ENCODE peak calls at places on chromosomes 2 and 18, in five cellular contexts. O, B, X, G and Q are unnamed samples.

GRCh38 chr2:134395779-134396178 is 141.9 kb downstream of the MGAT5 start:
- DNase-seq in O (no peak), B (no peak), X (no peak), G (no peak), Q (no peak)

GRCh38 chr2:233329489-233330135 is 22.0 kb downstream of the SAG start:
- DNase-seq in O (no peak), B (no peak), X (no peak), G (no peak), Q (no peak)

GRCh38 chr2:99804969-99805368 is 315.2 kb upstream of the REV1 start:
- DNase-seq in O (peak), B (no peak), X (no peak), G (no peak), Q (no peak)

GRCh38 chr2:153386481-153386891 is 92.1 kb downstream of the RPRM start:
- DNase-seq in O (no peak), B (no peak), X (no peak), G (no peak), Q (no peak)

GRCh38 chr2:124316875-124317605 is 292.0 kb downstream of the CNTNAP5 start:
- DNase-seq in O (no peak), B (no peak), X (no peak), G (no peak), Q (no peak)

GRCh38 chr2:111030271-111030891 is 90.3 kb upstream of the BCL2L11 start:
- DNase-seq in O (no peak), B (no peak), X (no peak), G (no peak), Q (no peak)

GRCh38 chr2:11669454-11670291 is at the start of gene NTSR2:
- DNase-seq in O (peak), B (peak), X (peak), G (no peak), Q (peak)

GRCh38 chr18:44411277-44411900 is 269.3 kb upstream of the SETBP1 start:
- DNase-seq in O (no peak), B (no peak), X (no peak), G (no peak), Q (no peak)

GRCh38 chr2:188244383-188244782 is 47.3 kb upstream of the GULP1 start:
- DNase-seq in O (peak), B (no peak), X (no peak), G (no peak), Q (no peak)

GRCh38 chr2:191245046-191245868 is at the start of gene MYO1B:
- DNase-seq in O (peak), B (peak), X (peak), G (peak), Q (peak)

GRCh38 chr2:204024503-204024902 is 87.9 kb downstream of the ICOS start:
- DNase-seq in O (peak), B (no peak), X (no peak), G (no peak), Q (peak)

GRCh38 chr2:133326651-133327397 is 241.4 kb downstream of the NCKAP5 start:
- DNase-seq in O (peak), B (no peak), X (no peak), G (peak), Q (no peak)